ENCODE peak calls at places on chromosome 14, in ten cellular contexts. A is NCI-H345; T is thyroid gland; N is uterus; R is HFFc6; Y is sigmoid colon; X is RPMI7951; E is GM04504; B is caudate nucleus; H is stimulated activated CD8-positive, alpha-beta memory T cell treated with anti-CD3 and anti-CD28 coated beads, Interleukin-15, amount 100 ng/mL, for 1 hour. M is an unnamed sample.
A peak's percentile ranks its signal among the peaks of the same experiment; 100 is the strongest.

GRCh38 chr14:52950410-52950897 is 396 bp downstream of the FERMT2 start:
- DNase-seq in X (peak; percentile 54), E (no peak), H (no peak), B (peak; percentile 4), A (peak; percentile 46), R (peak; percentile 27), Y (peak; percentile 88), N (peak; percentile 72), T (peak; percentile 70), M (peak; percentile 70)

GRCh38 chr14:67539116-67539515 is 6.0 kb downstream of the PLEKHH1 start:
- DNase-seq in X (no peak), T (no peak), A (no peak), B (peak; percentile 68), R (no peak), N (no peak), E (no peak), Y (peak; percentile 28), H (no peak), M (no peak)

GRCh38 chr14:77130386-77130785 is 11.2 kb downstream of the ZDHHC22 start:
- DNase-seq in B (no peak), Y (no peak), N (no peak), E (no peak), X (no peak), T (no peak), R (no peak), H (no peak), A (no peak), M (no peak)

GRCh38 chr14:54213531-54213930 is 183.3 kb upstream of the CDKN3 start:
- DNase-seq in E (no peak), A (no peak), X (no peak), B (no peak), Y (no peak), H (no peak), T (no peak), N (no peak), R (no peak), M (no peak)

GRCh38 chr14:36690301-36691020 is 28.8 kb downstream of the PAX9 start:
- DNase-seq in T (no peak), H (no peak), X (peak; percentile 1), A (no peak), B (no peak), Y (no peak), E (no peak), R (peak; percentile 21), N (no peak), M (no peak)

GRCh38 chr14:103281496-103282231 is 52.4 kb upstream of the EIF5 start:
- DNase-seq in E (peak; percentile 46), T (peak; percentile 19), Y (peak; percentile 82), B (no peak), R (peak; percentile 60), H (no peak), A (peak; percentile 15), N (peak; percentile 72), X (peak; percentile 64), M (peak; percentile 60)

GRCh38 chr14:59107819-59108218 is 80.6 kb upstream of the DAAM1 start:
- DNase-seq in E (no peak), N (no peak), X (peak; percentile 19), B (no peak), H (no peak), Y (no peak), R (no peak), A (peak; percentile 58), T (no peak), M (no peak)

GRCh38 chr14:57714487-57714899 is 151.4 kb downstream of the SLC35F4 start:
- DNase-seq in A (peak; percentile 46), B (no peak), H (no peak), Y (no peak), E (no peak), T (no peak), N (no peak), X (no peak), R (no peak), M (no peak)

GRCh38 chr14:77302926-77303325 is 17.8 kb downstream of the POMT2 start:
- DNase-seq in H (no peak), B (no peak), X (peak; percentile 83), E (peak; percentile 19), A (peak; percentile 16), N (no peak), R (peak; percentile 74), Y (no peak), T (no peak), M (no peak)

GRCh38 chr14:50335989-50336391 is 23.9 kb downstream of the DMAC2L start:
- DNase-seq in T (peak; percentile 18), E (no peak), N (no peak), B (peak; percentile 26), R (no peak), Y (no peak), A (peak; percentile 19), H (no peak), X (peak; percentile 72), M (peak; percentile 82)

GRCh38 chr14:81275305-81275950 is 54.7 kb upstream of the GTF2A1 start:
- DNase-seq in H (no peak), R (no peak), X (peak; percentile 6), E (no peak), T (no peak), B (no peak), N (no peak), A (no peak), Y (no peak), M (no peak)

GRCh38 chr14:89625208-89625987 is 208.4 kb upstream of the FOXN3 start:
- DNase-seq in B (no peak), A (peak; percentile 87), H (no peak), T (peak; percentile 60), Y (peak; percentile 74), R (no peak), X (no peak), E (no peak), N (no peak), M (peak; percentile 47)

GRCh38 chr14:85991156-85991555 is 461.2 kb downstream of the FLRT2 start:
- DNase-seq in R (no peak), Y (no peak), X (no peak), T (no peak), A (no peak), N (no peak), H (no peak), B (no peak), E (no peak), M (no peak)

GRCh38 chr14:37903561-37904191 is 304.0 kb upstream of the SSTR1 start:
- DNase-seq in R (peak; percentile 54), H (no peak), X (peak; percentile 38), N (no peak), B (no peak), T (peak; percentile 5), E (peak; percentile 29), Y (no peak), A (peak; percentile 64), M (peak; percentile 32)

GRCh38 chr14:79575032-79575431 is 636.3 kb downstream of the DIO2 start:
- DNase-seq in B (no peak), A (no peak), H (no peak), X (no peak), T (no peak), R (no peak), Y (no peak), E (no peak), N (no peak), M (no peak)

GRCh38 chr14:50434530-50434929 is 37.8 kb upstream of the CDKL1 start:
- DNase-seq in N (no peak), A (no peak), R (no peak), H (no peak), T (no peak), X (no peak), E (no peak), Y (no peak), B (no peak), M (no peak)

GRCh38 chr14:49578141-49578540 is 8.0 kb downstream of the RPS29 start:
- DNase-seq in E (no peak), R (no peak), N (no peak), H (no peak), B (no peak), A (no peak), T (no peak), X (no peak), Y (no peak), M (no peak)

GRCh38 chr14:65281991-65282908 is 130.3 kb upstream of the FUT8 start:
- DNase-seq in B (peak; percentile 74), N (no peak), X (peak; percentile 71), Y (no peak), H (no peak), T (no peak), R (peak; percentile 88), A (no peak), E (peak; percentile 69), M (no peak)

GRCh38 chr14:105023791-105024480 is 3.1 kb upstream of the CDCA4 start:
- DNase-seq in N (no peak), H (no peak), E (no peak), T (no peak), Y (no peak), R (peak; percentile 64), A (no peak), X (peak; percentile 76), B (no peak), M (no peak)

GRCh38 chr14:72651715-72652114 is 242.2 kb downstream of the DPF3 start:
- DNase-seq in X (peak; percentile 75), T (no peak), H (no peak), A (no peak), B (no peak), R (no peak), E (no peak), N (no peak), Y (no peak), M (no peak)

GRCh38 chr14:30874999-30875787 is 834 bp downstream of the COCH start:
- DNase-seq in A (no peak), N (no peak), B (no peak), H (no peak), R (no peak), X (no peak), E (no peak), T (no peak), Y (no peak), M (no peak)

GRCh38 chr14:104223810-104224515 is 85.6 kb downstream of the KIF26A start:
- DNase-seq in H (no peak), T (no peak), E (no peak), B (no peak), X (no peak), N (no peak), Y (no peak), R (no peak), A (no peak), M (peak; percentile 93)

GRCh38 chr14:32077081-32078029 is at the start of gene ARHGAP5:
- DNase-seq in B (no peak), T (no peak), E (peak; percentile 9), A (peak; percentile 40), X (peak; percentile 30), R (peak; percentile 1), N (peak; percentile 51), Y (peak; percentile 82), H (no peak), M (peak; percentile 65)

GRCh38 chr14:99201351-99202073 is 70.5 kb downstream of the BCL11B start:
- DNase-seq in N (no peak), B (no peak), H (no peak), T (no peak), Y (no peak), A (peak; percentile 67), E (no peak), X (no peak), R (no peak), M (no peak)

GRCh38 chr14:32696325-32697101 is 242.2 kb upstream of the NPAS3 start:
- DNase-seq in H (no peak), N (no peak), R (no peak), A (no peak), E (no peak), X (no peak), Y (no peak), B (no peak), T (no peak), M (peak; percentile 44)

GRCh38 chr14:102155150-102155549 is 15.5 kb downstream of the WDR20 start:
- DNase-seq in N (no peak), X (peak; percentile 3), R (peak; percentile 19), B (no peak), H (no peak), T (no peak), E (no peak), Y (no peak), A (no peak), M (peak; percentile 38)

GRCh38 chr14:45426685-45427282 is 173.8 kb upstream of the MIS18BP1 start:
- DNase-seq in E (peak; percentile 1), A (peak; percentile 70), B (no peak), Y (no peak), T (no peak), H (no peak), N (no peak), X (peak; percentile 34), R (peak; percentile 37), M (no peak)

GRCh38 chr14:20684662-20685456 is 499 bp downstream of the RNASE4 start:
- DNase-seq in H (no peak), N (peak; percentile 80), R (peak; percentile 30), E (peak; percentile 21), B (no peak), T (peak; percentile 12), X (peak; percentile 60), Y (peak; percentile 88), A (no peak), M (no peak)

M was measured in BE2C.